ENCODE peak calls at places on chromosomes 4 and X, in five cellular contexts. S is left ventricle myocardium inferior, J is hepatocyte, B is H9, Z is sigmoid colon. X is an unnamed sample.

GRCh38 chr4:100257567-100257966 is 67.3 kb upstream of the DDIT4L start:
- DNase-seq in S (no peak), J (peak; percentile 32), B (peak; percentile 39), Z (no peak), X (no peak)

GRCh38 chrX:13364230-13364629 is 44.4 kb upstream of the ATXN3L start:
- DNase-seq in S (no peak), J (no peak), B (no peak), Z (no peak), X (no peak)

GRCh38 chr4:4805805-4806345 is 53.6 kb upstream of the MSX1 start:
- DNase-seq in S (no peak), J (no peak), B (no peak), Z (no peak), X (no peak)

GRCh38 chr4:23924556-23924955 is 34.7 kb upstream of the PPARGC1A start:
- DNase-seq in S (no peak), J (no peak), B (no peak), Z (no peak), X (no peak)

GRCh38 chr4:118270492-118270891 is 82.3 kb downstream of the PRSS12 start:
- DNase-seq in S (no peak), J (peak; percentile 72), B (no peak), Z (no peak), X (no peak)

GRCh38 chr4:168587326-168588125 is 90.7 kb downstream of the PALLD start:
- DNase-seq in S (peak; percentile 25), J (peak; percentile 32), B (no peak), Z (peak; percentile 67), X (peak; percentile 34)

GRCh38 chr4:15025693-15026092 is 23.4 kb downstream of the CPEB2 start:
- DNase-seq in S (no peak), J (no peak), B (no peak), Z (no peak), X (no peak)

GRCh38 chr4:159159611-159160010 is 56.7 kb downstream of the RAPGEF2 start:
- DNase-seq in S (no peak), J (no peak), B (no peak), Z (no peak), X (no peak)

GRCh38 chrX:11364835-11365234 is 71.6 kb downstream of the AMELX start:
- DNase-seq in S (no peak), J (no peak), B (no peak), Z (no peak), X (no peak)

GRCh38 chrX:30822068-30822671 is 66.9 kb downstream of the TAB3 start:
- DNase-seq in S (no peak), J (peak; percentile 7), B (no peak), Z (no peak), X (no peak)

GRCh38 chrX:35773958-35774564 is 24.1 kb upstream of the MAGEB16 start:
- DNase-seq in S (no peak), J (no peak), B (no peak), Z (no peak), X (no peak)

GRCh38 chrX:24498975-24499374 is 33.9 kb downstream of the PDK3 start:
- DNase-seq in S (no peak), J (peak; percentile 50), B (no peak), Z (no peak), X (no peak)

GRCh38 chr4:52037730-52038108 is 380 bp downstream of the SGCB start:
- DNase-seq in S (peak; percentile 33), J (no peak), B (peak; percentile 64), Z (peak; percentile 67), X (no peak)

GRCh38 chr4:95165926-95166524 is 382.7 kb downstream of the UNC5C start:
- DNase-seq in S (no peak), J (peak; percentile 87), B (no peak), Z (no peak), X (peak; percentile 10)

GRCh38 chr4:188444500-188444899 is 305.3 kb downstream of the TRIML1 start:
- DNase-seq in S (no peak), J (no peak), B (no peak), Z (no peak), X (no peak)

GRCh38 chr4:55568905-55569504 is 22.3 kb upstream of the CLOCK start:
- DNase-seq in S (no peak), J (no peak), B (no peak), Z (no peak), X (no peak)

GRCh38 chr4:11489449-11490083 is 60.9 kb upstream of the HS3ST1 start:
- DNase-seq in S (no peak), J (no peak), B (no peak), Z (no peak), X (no peak)

GRCh38 chrX:103613362-103613761 is 5.6 kb downstream of the TCEAL3 start:
- DNase-seq in S (no peak), J (no peak), B (no peak), Z (no peak), X (no peak)

GRCh38 chr4:38230121-38230728 is 270.0 kb downstream of the PTTG2 start:
- DNase-seq in S (no peak), J (peak; percentile 62), B (no peak), Z (no peak), X (no peak)

GRCh38 chr4:89609756-89610155 is 227.2 kb downstream of the SNCA start:
- DNase-seq in S (no peak), J (no peak), B (no peak), Z (no peak), X (no peak)

GRCh38 chr4:183932576-183932975 is 27.5 kb downstream of the STOX2 start:
- DNase-seq in S (no peak), J (no peak), B (no peak), Z (no peak), X (no peak)

GRCh38 chrX:13761606-13762005 is 27.1 kb downstream of the OFD1 start:
- DNase-seq in S (no peak), J (peak; percentile 10), B (peak; percentile 56), Z (no peak), X (peak; percentile 5)

GRCh38 chr4:123672987-123673386 is 276.4 kb downstream of the SPRY1 start:
- DNase-seq in S (no peak), J (peak; percentile 8), B (no peak), Z (no peak), X (no peak)

GRCh38 chr4:7938513-7939376 is 916 bp downstream of the AFAP1 start:
- DNase-seq in S (peak; percentile 39), J (peak; percentile 62), B (no peak), Z (peak; percentile 76), X (no peak)

DNA sequence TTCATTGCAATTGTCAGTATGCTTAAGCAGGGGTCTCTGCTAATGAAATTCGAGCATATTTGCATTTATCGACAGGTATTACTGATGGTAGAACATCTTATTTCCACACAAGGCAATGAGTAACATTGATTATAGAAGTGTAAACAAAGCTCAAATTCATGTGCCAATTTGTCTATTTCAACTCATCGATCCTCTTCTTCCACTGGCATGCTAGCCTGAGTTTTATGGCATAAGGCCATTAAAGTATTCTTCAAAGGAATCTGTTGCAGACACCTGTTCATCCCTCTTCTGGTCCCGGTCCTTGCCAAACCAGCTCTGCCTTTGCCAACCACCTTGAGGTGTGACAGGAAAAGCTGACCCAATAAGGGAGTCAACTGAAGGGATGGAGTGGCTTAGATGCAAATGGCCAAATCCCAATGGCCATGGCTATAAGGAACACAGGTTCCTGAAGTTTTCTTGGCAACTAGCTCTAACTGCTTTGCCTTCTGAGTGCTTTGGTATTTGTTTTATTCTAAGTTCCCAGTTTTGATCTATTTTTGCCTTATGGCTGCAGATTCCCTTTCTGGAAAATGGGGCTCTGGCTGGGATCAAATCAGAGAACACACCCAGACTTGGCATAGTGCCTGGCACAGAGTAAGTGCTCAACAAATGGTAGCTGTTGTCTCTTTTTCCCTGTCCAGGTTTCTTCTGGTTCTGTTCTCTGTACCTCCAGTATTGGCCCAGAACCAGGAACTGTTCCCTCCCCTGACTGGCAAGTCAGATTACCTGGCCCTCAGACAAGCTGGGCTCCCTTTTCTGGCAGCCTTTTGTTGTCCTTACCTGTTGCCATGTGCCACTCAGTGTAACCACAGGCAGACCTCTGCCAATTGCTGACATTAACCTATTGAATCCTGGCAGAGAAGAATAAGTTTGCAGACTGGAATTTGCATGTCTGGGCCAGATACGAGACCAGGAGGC is 63.1 kb downstream of the RTL9 start:
- DNase-seq in S (no peak), J (no peak), B (no peak), Z (no peak), X (no peak)
- TF ChIP-seq CTCF in S (no peak), J (no peak), B (no peak), Z (no peak), X (no peak)

DNA sequence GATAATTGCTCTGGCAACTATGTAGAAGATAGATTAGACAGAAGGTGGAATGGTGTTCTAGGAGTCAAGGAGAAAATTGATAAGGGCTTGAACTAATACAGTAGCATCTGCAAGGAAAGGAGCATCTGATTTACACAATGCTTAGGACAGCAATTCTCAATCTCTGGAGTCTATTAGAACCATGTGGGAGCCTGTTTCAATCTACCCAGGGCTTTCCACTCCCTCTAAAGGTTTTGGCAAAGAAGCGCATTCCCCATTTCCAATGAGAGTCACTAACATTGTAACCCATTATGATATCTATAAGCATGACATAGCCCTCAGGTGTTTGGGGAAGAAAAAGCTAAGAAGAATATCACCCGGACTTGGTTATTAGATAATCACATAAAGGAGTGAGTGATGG is 168.2 kb downstream of the COL25A1 start:
- DNase-seq in S (no peak), J (no peak), B (no peak), Z (no peak), X (no peak)
- TF ChIP-seq CTCF in S (no peak), J (no peak), B (no peak), Z (no peak), X (peak; percentile 6)

DNA sequence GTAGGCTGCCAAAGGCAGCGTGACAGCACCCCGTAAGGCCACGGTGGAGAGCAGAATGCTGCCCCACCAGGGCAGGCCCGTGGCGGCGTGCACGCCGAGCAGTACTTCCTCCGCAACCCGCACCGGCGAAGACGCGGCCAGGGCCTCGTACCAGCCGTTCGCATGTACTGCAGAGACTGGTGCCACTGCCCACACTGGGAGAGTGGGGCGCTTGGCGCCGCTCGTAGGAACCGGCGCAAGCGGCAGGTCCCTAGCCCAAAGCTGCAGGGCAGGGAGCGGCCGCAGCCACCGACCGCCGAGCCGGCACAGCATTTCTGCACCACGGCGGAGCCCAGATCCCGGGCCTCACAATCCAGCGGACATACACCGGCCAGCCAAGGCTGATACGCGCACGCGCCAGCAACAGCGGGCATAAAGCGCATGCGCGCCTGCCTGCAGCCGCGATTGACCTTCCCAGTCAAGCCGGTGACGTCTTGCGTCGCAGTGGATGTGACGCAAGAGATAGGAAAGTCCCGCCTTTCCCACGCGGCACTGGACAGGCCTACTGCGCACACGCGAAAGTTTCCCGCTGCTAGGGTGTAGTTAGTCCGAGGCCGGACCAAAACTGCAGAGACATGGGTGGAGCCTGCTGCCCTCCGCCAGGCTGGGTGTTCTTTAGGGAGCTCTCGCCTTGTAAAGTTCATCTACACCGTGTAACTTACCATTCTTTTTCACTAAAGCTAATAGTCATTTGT is at the start of gene COX18:
- DNase-seq in S (peak; percentile 98), J (peak; percentile 99), B (peak; percentile 96), Z (peak; percentile 99), X (peak; percentile 97)
- TF ChIP-seq CTCF in S (no peak), J (no peak), B (no peak), Z (no peak), X (no peak)

GRCh38 chr4:28759064-28759463 is 1898.4 kb downstream of the STIM2 start:
- DNase-seq in S (no peak), J (no peak), B (no peak), Z (no peak), X (no peak)

GRCh38 chr4:28755081-28755480 is 1894.4 kb downstream of the STIM2 start:
- DNase-seq in S (no peak), J (no peak), B (no peak), Z (no peak), X (no peak)

DNA sequence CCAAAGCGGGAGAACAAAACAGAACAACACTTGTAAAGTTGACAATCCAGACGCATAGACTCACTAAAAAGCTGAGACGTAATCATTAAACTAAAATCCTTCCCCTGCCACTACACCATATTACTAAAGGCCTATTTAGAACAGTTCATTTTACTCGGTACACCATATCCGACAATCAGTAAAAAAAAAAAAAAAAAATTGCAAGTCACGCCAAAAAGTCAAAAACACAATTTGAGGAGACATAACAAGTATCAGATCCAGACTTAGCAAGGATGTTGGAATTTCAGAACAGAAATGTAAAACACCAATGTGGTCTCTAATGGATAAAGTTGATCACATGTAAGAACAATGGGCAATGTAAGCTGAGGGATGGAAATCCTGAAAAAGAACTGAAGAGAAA is 1899.4 kb downstream of the STIM2 start:
- DNase-seq in S (no peak), J (no peak), B (no peak), Z (no peak), X (no peak)
- TF ChIP-seq CTCF in S (no peak), J (no peak), B (no peak), Z (no peak), X (no peak)